ENCODE peak calls at places on chromosomes 7 and 10, in eight cellular contexts. M is HS-5; Q is nephron progenitor cell; E is GM23338; H is substantia nigra; Y is amniotic stem cell; J is NK-92 treated with Interleukin-12 subunit alpha and Interleukin-12 subunit beta, amount 100 ng/mL, for 24 hours; O is psoas muscle. S is an unnamed sample.

GRCh38 chr7:73770002-73770859 is at the start of gene CLDN3:
- DNase-seq in M (no peak), H (no peak), Y (no peak), J (no peak), Q (peak), E (peak), O (peak), S (peak)

GRCh38 chr7:156650042-156650441 is 9.5 kb downstream of the RNF32 start:
- DNase-seq in Y (no peak), H (no peak), O (no peak), M (no peak), Q (peak), J (no peak), E (peak), S (peak)

GRCh38 chr10:122725768-122726167 is 26.1 kb upstream of the C10orf120 start:
- DNase-seq in J (no peak), Y (no peak), O (no peak), M (no peak), E (peak), H (no peak), Q (no peak), S (peak)

GRCh38 chr10:131556061-131556896 is 244.8 kb upstream of the TCERG1L start:
- DNase-seq in Q (no peak), E (no peak), Y (no peak), O (no peak), M (no peak), H (no peak), J (no peak), S (no peak)

GRCh38 chr10:83075395-83076072 is 1063.8 kb upstream of the GHITM start:
- DNase-seq in O (no peak), H (no peak), M (no peak), Y (no peak), Q (no peak), E (no peak), J (no peak), S (no peak)

GRCh38 chr10:86087716-86088115 is 278.9 kb downstream of the GRID1 start:
- DNase-seq in O (no peak), H (peak), M (no peak), J (no peak), Q (no peak), Y (no peak), E (no peak), S (no peak)

GRCh38 chr10:44647877-44648542 is 263.1 kb upstream of the CXCL12 start:
- DNase-seq in M (no peak), O (no peak), Y (no peak), E (no peak), Q (no peak), J (no peak), H (no peak), S (no peak)

GRCh38 chr7:101942603-101943210 is 125.3 kb downstream of the CUX1 start:
- DNase-seq in O (no peak), J (no peak), M (no peak), E (no peak), H (no peak), Q (no peak), Y (no peak), S (no peak)

GRCh38 chr7:8109196-8110022 is 140.8 kb downstream of the GLCCI1 start:
- DNase-seq in J (no peak), Y (no peak), M (peak), O (no peak), E (no peak), Q (no peak), H (no peak), S (no peak)

GRCh38 chr10:114103286-114103685 is 59.6 kb downstream of the ADRB1 start:
- DNase-seq in Q (no peak), Y (peak), M (peak), J (no peak), E (peak), H (peak), O (no peak), S (no peak)

GRCh38 chr7:123768493-123768892 is 19.7 kb upstream of the WASL start:
- DNase-seq in J (no peak), H (no peak), O (no peak), Q (no peak), E (no peak), Y (no peak), M (no peak), S (no peak)

GRCh38 chr7:17651926-17652385 is 288.3 kb downstream of the SNX13 start:
- DNase-seq in Q (no peak), M (no peak), H (no peak), E (no peak), Y (peak), J (no peak), O (no peak), S (no peak)

GRCh38 chr7:130966246-130967009 is 232.4 kb upstream of the KLF14 start:
- DNase-seq in H (no peak), M (no peak), E (no peak), Y (no peak), O (no peak), Q (no peak), J (no peak), S (no peak)

GRCh38 chr10:110667620-110668343 is 23.6 kb downstream of the RBM20 start:
- DNase-seq in O (peak), J (no peak), M (no peak), E (peak), Y (no peak), Q (no peak), H (no peak), S (peak)

GRCh38 chr10:77926566-77927342 is at the start of gene DLG5:
- DNase-seq in Y (peak), O (peak), H (peak), Q (peak), J (peak), M (no peak), E (peak), S (peak)

GRCh38 chr10:71291501-71291900 is 27.6 kb upstream of the SLC29A3 start:
- DNase-seq in Q (no peak), E (no peak), H (no peak), O (peak), M (no peak), Y (no peak), J (no peak), S (no peak)

GRCh38 chr10:124453965-124454610 is 4.3 kb upstream of the NKX1-2 start:
- DNase-seq in O (no peak), E (peak), Y (no peak), H (no peak), J (no peak), Q (no peak), M (no peak), S (no peak)

GRCh38 chr7:101817031-101817929 is at the start of gene CUX1:
- DNase-seq in Y (no peak), Q (peak), J (no peak), O (peak), H (peak), E (peak), M (no peak), S (peak)

GRCh38 chr7:48097511-48098231 is 8.6 kb downstream of the UPP1 start:
- DNase-seq in O (no peak), J (no peak), M (no peak), Q (no peak), Y (no peak), E (no peak), H (no peak), S (no peak)

GRCh38 chr7:102208826-102209225 is 77.8 kb upstream of the SH2B2 start:
- DNase-seq in Y (no peak), J (no peak), M (no peak), H (no peak), E (peak), Q (peak), O (no peak), S (no peak)

GRCh38 chr10:26556756-26557640 is 118.9 kb downstream of the APBB1IP start:
- DNase-seq in H (no peak), J (no peak), Q (peak), O (no peak), Y (peak), E (peak), M (no peak), S (no peak)

GRCh38 chr10:111784936-111785465 is 398.6 kb downstream of the GPAM start:
- DNase-seq in H (no peak), Q (no peak), M (no peak), O (no peak), Y (no peak), J (no peak), E (peak), S (no peak)

GRCh38 chr10:6396652-6397051 is 183.4 kb downstream of the PRKCQ start:
- DNase-seq in J (no peak), M (peak), Q (no peak), Y (no peak), E (no peak), H (no peak), O (no peak), S (no peak)

GRCh38 chr10:117716896-117717295 is 174.3 kb downstream of the EMX2 start:
- DNase-seq in M (no peak), Q (no peak), Y (no peak), E (no peak), O (no peak), H (no peak), J (no peak), S (no peak)

GRCh38 chr10:101001225-101002035 is 1.8 kb downstream of the LZTS2 start:
- DNase-seq in Q (peak), H (peak), E (no peak), J (no peak), Y (peak), M (no peak), O (peak), S (no peak)

GRCh38 chr7:46653848-46654247 is 732.8 kb upstream of the IGFBP3 start:
- DNase-seq in J (no peak), H (no peak), Q (no peak), M (no peak), E (no peak), O (no peak), Y (no peak), S (no peak)

GRCh38 chr10:3563298-3563697 is 221.7 kb downstream of the KLF6 start:
- DNase-seq in Q (no peak), O (no peak), J (no peak), M (no peak), H (no peak), Y (no peak), E (no peak), S (no peak)

GRCh38 chr10:44874176-44874575 is 37.0 kb upstream of the TMEM72 start:
- DNase-seq in H (no peak), M (no peak), Y (no peak), J (no peak), O (no peak), E (no peak), Q (no peak), S (no peak)

GRCh38 chr10:71079761-71080380 is 132.5 kb upstream of the UNC5B start:
- DNase-seq in Y (no peak), E (no peak), O (no peak), Q (no peak), M (no peak), J (no peak), H (no peak), S (peak)

GRCh38 chr10:89837173-89838001 is 136.0 kb downstream of the KIF20B start:
- DNase-seq in Y (no peak), J (no peak), H (no peak), O (peak), E (peak), M (no peak), Q (no peak), S (peak)

GRCh38 chr10:122154733-122155366 is 116.2 kb upstream of the BTBD16 start:
- DNase-seq in J (no peak), O (peak), H (peak), Y (no peak), M (no peak), E (peak), Q (no peak), S (peak)

GRCh38 chr10:16952010-16952550 is 134.9 kb upstream of the RSU1 start:
- DNase-seq in Q (no peak), J (no peak), O (no peak), Y (no peak), E (no peak), M (no peak), H (no peak), S (no peak)

GRCh38 chr7:101302641-101303101 is 18.9 kb downstream of the IFT22 start:
- DNase-seq in H (no peak), E (peak), J (no peak), M (no peak), Y (no peak), Q (no peak), O (peak), S (peak)

S was measured in WTC11.